ENCODE peak calls at places on chromosomes 4 and X, in five cellular contexts. Q is PC-3; Z is iPS DF 6.9; B is CD4-positive, CD25-positive, alpha-beta regulatory T cell; C is aorta. I is an unnamed sample.

GRCh38 chr4:142824368-142824767 is 21.7 kb downstream of the INPP4B start:
- DNase-seq in B (no peak), Q (peak), C (no peak), Z (no peak), I (peak)

GRCh38 chr4:139229534-139230039 is 50.4 kb downstream of the MGARP start:
- DNase-seq in Z (no peak), Q (peak), B (peak), C (no peak), I (peak)

GRCh38 chrX:144896323-144896722 is 351.0 kb upstream of the SPANXN1 start:
- DNase-seq in C (no peak), Q (peak), B (no peak), Z (no peak), I (no peak)

GRCh38 chr4:100166297-100167034 is 23.8 kb downstream of the DDIT4L start:
- DNase-seq in B (no peak), Z (no peak), Q (no peak), C (no peak), I (no peak)

GRCh38 chrX:119359618-119360382 is 39.3 kb upstream of the SLC25A43 start:
- DNase-seq in C (no peak), B (no peak), Q (no peak), Z (no peak), I (no peak)

GRCh38 chr4:102640669-102641068 is 120.1 kb downstream of the MANBA start:
- DNase-seq in Z (no peak), B (no peak), Q (peak), C (no peak), I (peak)

GRCh38 chrX:53831662-53832635 is 145.4 kb upstream of the HUWE1 start:
- DNase-seq in C (no peak), Z (peak), Q (peak), B (peak), I (peak)

GRCh38 chr4:163556169-163556568 is 61.7 kb downstream of the TMA16 start:
- DNase-seq in Q (peak), B (peak), C (no peak), Z (no peak), I (no peak)

GRCh38 chrX:123219916-123220315 is 35.8 kb downstream of the GRIA3 start:
- DNase-seq in C (no peak), Q (no peak), B (no peak), Z (no peak), I (no peak)

GRCh38 chrX:97284531-97284930 is 400.8 kb downstream of the RPA4 start:
- DNase-seq in C (no peak), B (no peak), Z (no peak), Q (no peak), I (no peak)

GRCh38 chr4:26048378-26048882 is 134.4 kb downstream of the SMIM20 start:
- DNase-seq in C (peak), Z (no peak), B (no peak), Q (peak), I (peak)

GRCh38 chrX:1727531-1728027 is 112.7 kb downstream of the ASMT start:
- DNase-seq in B (no peak), Q (peak), C (peak), Z (no peak), I (no peak)

GRCh38 chr4:1300466-1301455 is 11.1 kb downstream of the MAEA start:
- DNase-seq in C (peak), Q (no peak), B (peak), Z (no peak), I (peak)

GRCh38 chr4:5826437-5827107 is 66.3 kb downstream of the CRMP1 start:
- DNase-seq in Q (no peak), Z (no peak), B (no peak), C (no peak), I (no peak)

GRCh38 chrX:101257448-101258259 is 33.5 kb downstream of the TAF7L start:
- DNase-seq in Q (peak), B (peak), Z (no peak), C (no peak), I (no peak)

GRCh38 chr4:104571341-104571740 is 76.6 kb upstream of the CXXC4 start:
- DNase-seq in Q (peak), Z (no peak), B (no peak), C (no peak), I (no peak)

GRCh38 chr4:109739547-109739946 is 9.7 kb upstream of the PLA2G12A start:
- DNase-seq in Q (no peak), B (no peak), C (no peak), Z (no peak), I (peak)

GRCh38 chr4:86055898-86056297 is 304.0 kb downstream of the MAPK10 start:
- DNase-seq in B (no peak), C (no peak), Q (peak), Z (no peak), I (no peak)

GRCh38 chr4:130073145-130073790 is 977.3 kb downstream of the C4orf33 start:
- DNase-seq in B (no peak), Z (no peak), Q (no peak), C (no peak), I (no peak)

GRCh38 chrX:154546354-154547244 is at the start of gene G6PD:
- DNase-seq in B (peak), Z (no peak), C (no peak), Q (peak), I (peak)

GRCh38 chr4:152693875-152694274 is 14.1 kb upstream of the TMEM154 start:
- DNase-seq in C (no peak), Q (no peak), B (no peak), Z (no peak), I (no peak)

GRCh38 chr4:88792821-88793220 is 95.2 kb upstream of the NAP1L5 start:
- DNase-seq in Z (no peak), B (no peak), C (no peak), Q (peak), I (no peak)

GRCh38 chrX:127030011-127030738 is 210.6 kb downstream of the PRR32 start:
- DNase-seq in Z (no peak), Q (no peak), B (no peak), C (no peak), I (no peak)

GRCh38 chr4:155371432-155372043 is 5.2 kb downstream of the MAP9 start:
- DNase-seq in Z (no peak), Q (peak), B (peak), C (no peak), I (peak)

GRCh38 chr4:122364700-122365404 is 14.0 kb upstream of the ADAD1 start:
- DNase-seq in B (peak), Z (no peak), C (peak), Q (peak), I (no peak)

GRCh38 chr4:88866862-88867550 is 169.4 kb upstream of the NAP1L5 start:
- DNase-seq in C (no peak), Z (no peak), B (no peak), Q (peak), I (peak)

GRCh38 chr4:93748943-93749342 is 79.6 kb upstream of the ATOH1 start:
- DNase-seq in Q (no peak), Z (no peak), B (no peak), C (no peak), I (no peak)
- H3K4me3 ChIP-seq in Q (no peak), Z (no peak), B (no peak), C (no peak), I (no peak)

GRCh38 chr4:16206848-16207247 is 19.4 kb downstream of the TAPT1 start:
- DNase-seq in Z (no peak), B (no peak), C (no peak), Q (no peak), I (no peak)
- H3K4me3 ChIP-seq in Z (no peak), B (no peak), C (no peak), Q (no peak), I (no peak)

DNA sequence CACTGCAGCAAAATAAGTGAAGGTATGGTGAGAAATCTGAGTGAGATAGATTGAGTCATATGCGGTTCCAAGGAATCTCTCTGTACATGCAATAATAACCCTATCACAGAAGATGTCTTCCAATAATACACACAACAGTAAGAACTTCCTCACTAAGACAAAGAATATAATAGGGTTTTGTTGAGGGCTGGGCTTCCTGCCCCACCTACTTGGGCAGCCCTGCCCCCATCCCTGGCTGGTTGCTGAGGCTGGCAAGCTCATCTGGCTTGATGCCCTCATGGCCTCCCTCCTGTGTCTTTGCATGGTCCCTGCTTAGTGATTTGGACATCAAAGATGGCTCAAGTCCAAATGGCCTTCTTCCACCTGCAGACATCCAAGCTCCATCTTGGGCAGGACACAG is 2.7 kb downstream of the GEMIN8 start:
- DNase-seq in C (no peak), Z (no peak), B (peak), Q (peak), I (peak)
- H3K4me3 ChIP-seq in C (no peak), Z (no peak), B (peak), Q (peak), I (no peak)

GRCh38 chr4:73871911-73872310 is 2.7 kb downstream of the CXCL1 start:
- DNase-seq in B (no peak), Z (no peak), Q (peak), C (no peak), I (peak)
- H3K4me3 ChIP-seq in B (no peak), Z (no peak), Q (peak), C (no peak), I (peak)

GRCh38 chr4:12360391-12360790 is 931.7 kb upstream of the HS3ST1 start:
- DNase-seq in B (no peak), Q (peak), Z (no peak), C (no peak), I (peak)
- H3K4me3 ChIP-seq in B (no peak), Q (no peak), Z (no peak), C (no peak), I (no peak)

GRCh38 chr4:66946761-66947160 is 598.5 kb downstream of the CENPC start:
- DNase-seq in C (no peak), Z (no peak), B (no peak), Q (no peak), I (no peak)

GRCh38 chr4:66949424-66949823 is 595.9 kb downstream of the CENPC start:
- DNase-seq in Q (no peak), B (no peak), Z (no peak), C (no peak), I (no peak)
- H3K4me3 ChIP-seq in Q (no peak), B (no peak), Z (no peak), C (no peak), I (no peak)

GRCh38 chr4:186204103-186204559 is 12.8 kb downstream of the CYP4V2 start:
- DNase-seq in Z (no peak), B (peak), Q (no peak), C (no peak), I (peak)
- H3K4me3 ChIP-seq in Z (no peak), B (peak), Q (no peak), C (no peak), I (peak)

GRCh38 chr4:53963786-53964185 is 100.6 kb downstream of the CHIC2 start:
- DNase-seq in C (no peak), B (no peak), Z (no peak), Q (no peak), I (no peak)
- H3K4me3 ChIP-seq in C (no peak), B (no peak), Z (no peak), Q (no peak), I (no peak)

GRCh38 chr4:150510176-150510875 is 71.6 kb upstream of the MAB21L2 start:
- DNase-seq in Q (peak), Z (no peak), B (no peak), C (no peak), I (peak)
- H3K4me3 ChIP-seq in Q (peak), Z (no peak), B (no peak), C (peak), I (peak)

GRCh38 chr4:75629239-75629638 is 1.1 kb downstream of the CDKL2 start:
- DNase-seq in Q (no peak), C (no peak), Z (no peak), B (no peak), I (no peak)
- H3K4me3 ChIP-seq in Q (no peak), C (no peak), Z (no peak), B (no peak), I (no peak)